ENCODE peak calls at places on chromosomes 16 and 17, in ten cellular contexts. One of them, this sample, is unnamed.

GRCh38 chr16:50741808-50742520 is at the start of gene CYLD:
- DNase-seq in osteocyte: peak
- DNase-seq in substantia nigra: peak
- DNase-seq in NCI-H82: peak
- DNase-seq in GDM1: peak
- DNase-seq in T-helper 9 cell: peak
- DNase-seq in ELR: peak
- DNase-seq in stimulated activated CD4-positive, alpha-beta T cell treated with anti-CD3 and anti-CD28 coated beads, Interleukin-1b, Interleukin-23, amount 100 ng/mL, for 1 hour: peak
- DNase-seq in LoVo: peak
- DNase-seq in NCI-H146: peak
- DNase-seq in this sample: peak

GRCh38 chr17:47225436-47225858 is 16.3 kb downstream of the MYL4 start:
- DNase-seq in T-helper 9 cell: no peak
- DNase-seq in NCI-H82: no peak
- DNase-seq in osteocyte: no peak
- DNase-seq in LoVo: peak
- DNase-seq in GDM1: peak
- DNase-seq in NCI-H146: no peak
- DNase-seq in stimulated activated CD4-positive, alpha-beta T cell treated with anti-CD3 and anti-CD28 coated beads, Interleukin-1b, Interleukin-23, amount 100 ng/mL, for 1 hour: no peak
- DNase-seq in substantia nigra: peak
- DNase-seq in ELR: peak
- DNase-seq in this sample: no peak

GRCh38 chr17:40612510-40613244 is 34.9 kb downstream of the SMARCE1 start:
- DNase-seq in GDM1: no peak
- DNase-seq in T-helper 9 cell: peak
- DNase-seq in osteocyte: peak
- DNase-seq in NCI-H146: no peak
- DNase-seq in NCI-H82: no peak
- DNase-seq in stimulated activated CD4-positive, alpha-beta T cell treated with anti-CD3 and anti-CD28 coated beads, Interleukin-1b, Interleukin-23, amount 100 ng/mL, for 1 hour: peak
- DNase-seq in LoVo: no peak
- DNase-seq in substantia nigra: no peak
- DNase-seq in ELR: no peak
- DNase-seq in this sample: no peak

GRCh38 chr17:66364508-66365203 is 62.2 kb downstream of the PRKCA start:
- DNase-seq in ELR: no peak
- DNase-seq in LoVo: no peak
- DNase-seq in T-helper 9 cell: no peak
- DNase-seq in stimulated activated CD4-positive, alpha-beta T cell treated with anti-CD3 and anti-CD28 coated beads, Interleukin-1b, Interleukin-23, amount 100 ng/mL, for 1 hour: no peak
- DNase-seq in substantia nigra: no peak
- DNase-seq in osteocyte: no peak
- DNase-seq in NCI-H146: no peak
- DNase-seq in GDM1: no peak
- DNase-seq in NCI-H82: no peak
- DNase-seq in this sample: no peak

GRCh38 chr17:21530311-21530710 is 154.2 kb downstream of the KCNJ12 start:
- DNase-seq in GDM1: no peak
- DNase-seq in NCI-H146: no peak
- DNase-seq in ELR: no peak
- DNase-seq in stimulated activated CD4-positive, alpha-beta T cell treated with anti-CD3 and anti-CD28 coated beads, Interleukin-1b, Interleukin-23, amount 100 ng/mL, for 1 hour: no peak
- DNase-seq in NCI-H82: no peak
- DNase-seq in T-helper 9 cell: no peak
- DNase-seq in LoVo: no peak
- DNase-seq in substantia nigra: no peak
- DNase-seq in osteocyte: peak
- DNase-seq in this sample: no peak

GRCh38 chr17:52482271-52482670 is 323.8 kb upstream of the CA10 start:
- DNase-seq in stimulated activated CD4-positive, alpha-beta T cell treated with anti-CD3 and anti-CD28 coated beads, Interleukin-1b, Interleukin-23, amount 100 ng/mL, for 1 hour: no peak
- DNase-seq in NCI-H146: no peak
- DNase-seq in LoVo: no peak
- DNase-seq in substantia nigra: no peak
- DNase-seq in ELR: no peak
- DNase-seq in osteocyte: no peak
- DNase-seq in T-helper 9 cell: no peak
- DNase-seq in GDM1: no peak
- DNase-seq in NCI-H82: no peak
- DNase-seq in this sample: no peak

GRCh38 chr17:61362396-61362795 is 37.2 kb upstream of the TBX2 start:
- DNase-seq in substantia nigra: no peak
- DNase-seq in LoVo: no peak
- DNase-seq in T-helper 9 cell: no peak
- DNase-seq in osteocyte: no peak
- DNase-seq in NCI-H146: peak
- DNase-seq in GDM1: no peak
- DNase-seq in stimulated activated CD4-positive, alpha-beta T cell treated with anti-CD3 and anti-CD28 coated beads, Interleukin-1b, Interleukin-23, amount 100 ng/mL, for 1 hour: no peak
- DNase-seq in ELR: no peak
- DNase-seq in NCI-H82: peak
- DNase-seq in this sample: no peak

GRCh38 chr16:3511286-3512180 is 10.7 kb downstream of the CLUAP1 start:
- DNase-seq in substantia nigra: no peak
- DNase-seq in GDM1: no peak
- DNase-seq in stimulated activated CD4-positive, alpha-beta T cell treated with anti-CD3 and anti-CD28 coated beads, Interleukin-1b, Interleukin-23, amount 100 ng/mL, for 1 hour: no peak
- DNase-seq in ELR: no peak
- DNase-seq in T-helper 9 cell: no peak
- DNase-seq in LoVo: no peak
- DNase-seq in osteocyte: no peak
- DNase-seq in NCI-H146: no peak
- DNase-seq in NCI-H82: no peak
- DNase-seq in this sample: no peak

GRCh38 chr16:20339744-20340143 is 12.4 kb upstream of the GP2 start:
- DNase-seq in substantia nigra: no peak
- DNase-seq in NCI-H82: no peak
- DNase-seq in ELR: no peak
- DNase-seq in GDM1: no peak
- DNase-seq in LoVo: no peak
- DNase-seq in osteocyte: no peak
- DNase-seq in T-helper 9 cell: no peak
- DNase-seq in NCI-H146: no peak
- DNase-seq in stimulated activated CD4-positive, alpha-beta T cell treated with anti-CD3 and anti-CD28 coated beads, Interleukin-1b, Interleukin-23, amount 100 ng/mL, for 1 hour: no peak
- DNase-seq in this sample: no peak

GRCh38 chr17:68865584-68865983 is 89.6 kb downstream of the ABCA8 start:
- DNase-seq in LoVo: no peak
- DNase-seq in NCI-H146: no peak
- DNase-seq in osteocyte: no peak
- DNase-seq in NCI-H82: no peak
- DNase-seq in substantia nigra: no peak
- DNase-seq in ELR: no peak
- DNase-seq in T-helper 9 cell: no peak
- DNase-seq in GDM1: no peak
- DNase-seq in stimulated activated CD4-positive, alpha-beta T cell treated with anti-CD3 and anti-CD28 coated beads, Interleukin-1b, Interleukin-23, amount 100 ng/mL, for 1 hour: no peak
- DNase-seq in this sample: no peak

GRCh38 chr16:54286067-54286329 is 589 bp downstream of the IRX3 start:
- DNase-seq in GDM1: no peak
- DNase-seq in ELR: no peak
- DNase-seq in osteocyte: no peak
- DNase-seq in NCI-H82: no peak
- DNase-seq in substantia nigra: peak
- DNase-seq in T-helper 9 cell: no peak
- DNase-seq in stimulated activated CD4-positive, alpha-beta T cell treated with anti-CD3 and anti-CD28 coated beads, Interleukin-1b, Interleukin-23, amount 100 ng/mL, for 1 hour: no peak
- DNase-seq in LoVo: no peak
- DNase-seq in NCI-H146: no peak
- DNase-seq in this sample: no peak

GRCh38 chr16:81739503-81739902 is 39.6 kb upstream of the PLCG2 start:
- DNase-seq in LoVo: no peak
- DNase-seq in substantia nigra: no peak
- DNase-seq in stimulated activated CD4-positive, alpha-beta T cell treated with anti-CD3 and anti-CD28 coated beads, Interleukin-1b, Interleukin-23, amount 100 ng/mL, for 1 hour: no peak
- DNase-seq in NCI-H146: no peak
- DNase-seq in T-helper 9 cell: no peak
- DNase-seq in GDM1: no peak
- DNase-seq in NCI-H82: no peak
- DNase-seq in ELR: no peak
- DNase-seq in osteocyte: no peak
- DNase-seq in this sample: no peak

GRCh38 chr17:42779942-42780815 is at the start of gene WNK4:
- DNase-seq in NCI-H146: peak
- DNase-seq in NCI-H82: peak
- DNase-seq in stimulated activated CD4-positive, alpha-beta T cell treated with anti-CD3 and anti-CD28 coated beads, Interleukin-1b, Interleukin-23, amount 100 ng/mL, for 1 hour: no peak
- DNase-seq in GDM1: no peak
- DNase-seq in T-helper 9 cell: no peak
- DNase-seq in substantia nigra: no peak
- DNase-seq in ELR: peak
- DNase-seq in osteocyte: no peak
- DNase-seq in LoVo: peak
- DNase-seq in this sample: no peak

GRCh38 chr16:27080870-27081269 is 14.1 kb downstream of the C16orf82 start:
- DNase-seq in GDM1: no peak
- DNase-seq in NCI-H82: peak
- DNase-seq in substantia nigra: no peak
- DNase-seq in T-helper 9 cell: no peak
- DNase-seq in LoVo: no peak
- DNase-seq in stimulated activated CD4-positive, alpha-beta T cell treated with anti-CD3 and anti-CD28 coated beads, Interleukin-1b, Interleukin-23, amount 100 ng/mL, for 1 hour: no peak
- DNase-seq in osteocyte: no peak
- DNase-seq in ELR: peak
- DNase-seq in NCI-H146: no peak
- DNase-seq in this sample: no peak

GRCh38 chr17:1557355-1558095 is 5.1 kb downstream of the PITPNA start:
- DNase-seq in NCI-H82: no peak
- DNase-seq in osteocyte: no peak
- DNase-seq in NCI-H146: no peak
- DNase-seq in LoVo: no peak
- DNase-seq in substantia nigra: no peak
- DNase-seq in T-helper 9 cell: no peak
- DNase-seq in ELR: peak
- DNase-seq in stimulated activated CD4-positive, alpha-beta T cell treated with anti-CD3 and anti-CD28 coated beads, Interleukin-1b, Interleukin-23, amount 100 ng/mL, for 1 hour: no peak
- DNase-seq in GDM1: no peak
- DNase-seq in this sample: no peak

GRCh38 chr17:45104907-45105624 is 27.2 kb downstream of the PLCD3 start:
- DNase-seq in substantia nigra: no peak
- DNase-seq in NCI-H82: no peak
- DNase-seq in T-helper 9 cell: no peak
- DNase-seq in LoVo: no peak
- DNase-seq in stimulated activated CD4-positive, alpha-beta T cell treated with anti-CD3 and anti-CD28 coated beads, Interleukin-1b, Interleukin-23, amount 100 ng/mL, for 1 hour: no peak
- DNase-seq in NCI-H146: no peak
- DNase-seq in ELR: no peak
- DNase-seq in GDM1: no peak
- DNase-seq in osteocyte: no peak
- DNase-seq in this sample: no peak

GRCh38 chr16:75235721-75236193 is 15.7 kb downstream of the BCAR1 start:
- DNase-seq in NCI-H146: no peak
- DNase-seq in ELR: no peak
- DNase-seq in osteocyte: no peak
- DNase-seq in substantia nigra: no peak
- DNase-seq in stimulated activated CD4-positive, alpha-beta T cell treated with anti-CD3 and anti-CD28 coated beads, Interleukin-1b, Interleukin-23, amount 100 ng/mL, for 1 hour: no peak
- DNase-seq in LoVo: no peak
- DNase-seq in GDM1: no peak
- DNase-seq in T-helper 9 cell: no peak
- DNase-seq in NCI-H82: no peak
- DNase-seq in this sample: no peak

GRCh38 chr17:69672924-69673323 is 258.4 kb downstream of the MAP2K6 start:
- DNase-seq in NCI-H146: no peak
- DNase-seq in T-helper 9 cell: no peak
- DNase-seq in LoVo: no peak
- DNase-seq in NCI-H82: no peak
- DNase-seq in GDM1: no peak
- DNase-seq in stimulated activated CD4-positive, alpha-beta T cell treated with anti-CD3 and anti-CD28 coated beads, Interleukin-1b, Interleukin-23, amount 100 ng/mL, for 1 hour: no peak
- DNase-seq in substantia nigra: no peak
- DNase-seq in ELR: peak
- DNase-seq in osteocyte: no peak
- DNase-seq in this sample: no peak

GRCh38 chr17:17935321-17936271 is 36.6 kb downstream of the TOM1L2 start:
- DNase-seq in NCI-H146: no peak
- DNase-seq in ELR: peak
- DNase-seq in LoVo: peak
- DNase-seq in NCI-H82: no peak
- DNase-seq in T-helper 9 cell: no peak
- DNase-seq in stimulated activated CD4-positive, alpha-beta T cell treated with anti-CD3 and anti-CD28 coated beads, Interleukin-1b, Interleukin-23, amount 100 ng/mL, for 1 hour: no peak
- DNase-seq in osteocyte: no peak
- DNase-seq in GDM1: no peak
- DNase-seq in substantia nigra: no peak
- DNase-seq in this sample: no peak

GRCh38 chr16:57371494-57372371 is 557 bp upstream of the CX3CL1 start:
- DNase-seq in NCI-H146: no peak
- DNase-seq in GDM1: no peak
- DNase-seq in substantia nigra: no peak
- DNase-seq in stimulated activated CD4-positive, alpha-beta T cell treated with anti-CD3 and anti-CD28 coated beads, Interleukin-1b, Interleukin-23, amount 100 ng/mL, for 1 hour: no peak
- DNase-seq in osteocyte: no peak
- DNase-seq in ELR: no peak
- DNase-seq in NCI-H82: no peak
- DNase-seq in T-helper 9 cell: no peak
- DNase-seq in LoVo: no peak
- DNase-seq in this sample: no peak

GRCh38 chr16:21952793-21953540 is at the start of gene UQCRC2:
- DNase-seq in stimulated activated CD4-positive, alpha-beta T cell treated with anti-CD3 and anti-CD28 coated beads, Interleukin-1b, Interleukin-23, amount 100 ng/mL, for 1 hour: peak
- DNase-seq in LoVo: peak
- DNase-seq in GDM1: peak
- DNase-seq in T-helper 9 cell: peak
- DNase-seq in NCI-H146: peak
- DNase-seq in NCI-H82: peak
- DNase-seq in osteocyte: peak
- DNase-seq in substantia nigra: peak
- DNase-seq in ELR: peak
- DNase-seq in this sample: peak

GRCh38 chr17:51748749-51749604 is 409.5 kb downstream of the CA10 start:
- DNase-seq in ELR: no peak
- DNase-seq in NCI-H82: no peak
- DNase-seq in stimulated activated CD4-positive, alpha-beta T cell treated with anti-CD3 and anti-CD28 coated beads, Interleukin-1b, Interleukin-23, amount 100 ng/mL, for 1 hour: no peak
- DNase-seq in GDM1: no peak
- DNase-seq in substantia nigra: no peak
- DNase-seq in T-helper 9 cell: no peak
- DNase-seq in osteocyte: no peak
- DNase-seq in NCI-H146: no peak
- DNase-seq in LoVo: no peak
- DNase-seq in this sample: no peak

GRCh38 chr17:27430383-27430840 is 25.8 kb upstream of the KSR1 start:
- DNase-seq in LoVo: no peak
- DNase-seq in ELR: no peak
- DNase-seq in osteocyte: no peak
- DNase-seq in NCI-H82: no peak
- DNase-seq in T-helper 9 cell: no peak
- DNase-seq in NCI-H146: no peak
- DNase-seq in substantia nigra: no peak
- DNase-seq in stimulated activated CD4-positive, alpha-beta T cell treated with anti-CD3 and anti-CD28 coated beads, Interleukin-1b, Interleukin-23, amount 100 ng/mL, for 1 hour: no peak
- DNase-seq in GDM1: no peak
- DNase-seq in this sample: no peak

GRCh38 chr17:45345246-45345553 is 28.4 kb upstream of the MAP3K14 start:
- DNase-seq in osteocyte: no peak
- DNase-seq in NCI-H82: no peak
- DNase-seq in LoVo: no peak
- DNase-seq in stimulated activated CD4-positive, alpha-beta T cell treated with anti-CD3 and anti-CD28 coated beads, Interleukin-1b, Interleukin-23, amount 100 ng/mL, for 1 hour: no peak
- DNase-seq in ELR: no peak
- DNase-seq in T-helper 9 cell: no peak
- DNase-seq in NCI-H146: no peak
- DNase-seq in substantia nigra: no peak
- DNase-seq in GDM1: no peak
- DNase-seq in this sample: no peak

GRCh38 chr17:7475764-7476422 is 3.5 kb downstream of the ZBTB4 start:
- DNase-seq in ELR: peak
- DNase-seq in LoVo: no peak
- DNase-seq in substantia nigra: no peak
- DNase-seq in osteocyte: no peak
- DNase-seq in stimulated activated CD4-positive, alpha-beta T cell treated with anti-CD3 and anti-CD28 coated beads, Interleukin-1b, Interleukin-23, amount 100 ng/mL, for 1 hour: no peak
- DNase-seq in NCI-H82: no peak
- DNase-seq in NCI-H146: no peak
- DNase-seq in GDM1: no peak
- DNase-seq in T-helper 9 cell: no peak
- DNase-seq in this sample: no peak

GRCh38 chr16:2194852-2195315 is 1.5 kb downstream of the CASKIN1 start:
- DNase-seq in ELR: peak
- DNase-seq in osteocyte: no peak
- DNase-seq in NCI-H146: peak
- DNase-seq in NCI-H82: peak
- DNase-seq in T-helper 9 cell: peak
- DNase-seq in stimulated activated CD4-positive, alpha-beta T cell treated with anti-CD3 and anti-CD28 coated beads, Interleukin-1b, Interleukin-23, amount 100 ng/mL, for 1 hour: no peak
- DNase-seq in substantia nigra: no peak
- DNase-seq in LoVo: peak
- DNase-seq in GDM1: peak
- DNase-seq in this sample: no peak

GRCh38 chr16:9362050-9362449 is 270.6 kb downstream of the HAPSTR1 start:
- DNase-seq in osteocyte: peak
- DNase-seq in NCI-H82: no peak
- DNase-seq in LoVo: no peak
- DNase-seq in stimulated activated CD4-positive, alpha-beta T cell treated with anti-CD3 and anti-CD28 coated beads, Interleukin-1b, Interleukin-23, amount 100 ng/mL, for 1 hour: no peak
- DNase-seq in ELR: no peak
- DNase-seq in T-helper 9 cell: no peak
- DNase-seq in substantia nigra: no peak
- DNase-seq in GDM1: no peak
- DNase-seq in NCI-H146: no peak
- DNase-seq in this sample: no peak

GRCh38 chr16:49712567-49712966 is 143.3 kb downstream of the ZNF423 start:
- DNase-seq in T-helper 9 cell: no peak
- DNase-seq in NCI-H146: no peak
- DNase-seq in substantia nigra: no peak
- DNase-seq in stimulated activated CD4-positive, alpha-beta T cell treated with anti-CD3 and anti-CD28 coated beads, Interleukin-1b, Interleukin-23, amount 100 ng/mL, for 1 hour: no peak
- DNase-seq in osteocyte: no peak
- DNase-seq in NCI-H82: no peak
- DNase-seq in ELR: no peak
- DNase-seq in GDM1: no peak
- DNase-seq in LoVo: no peak
- DNase-seq in this sample: no peak